ENCODE peak calls at places on chromosomes 7 and 10, in eight cellular contexts. O is GM06990, V is fibroblast of mammary gland, Q is GM12865, W is pancreas, X is GM23248, C is tibial nerve, E is HCT116. U is an unnamed sample.

GRCh38 chr7:70143089-70144044 is 545.1 kb downstream of the AUTS2 start:
- DNase-seq in O (no peak), V (peak), Q (no peak), W (no peak), X (peak), C (no peak), E (no peak), U (no peak)

GRCh38 chr7:55504093-55504859 is 68.0 kb downstream of the VOPP1 start:
- DNase-seq in O (no peak), V (peak), Q (no peak), W (no peak), X (peak), C (no peak), E (no peak), U (no peak)

GRCh38 chr10:114291516-114291915 is 52.5 kb downstream of the VWA2 start:
- DNase-seq in O (no peak), V (no peak), Q (no peak), W (peak), X (no peak), C (no peak), E (no peak), U (no peak)

GRCh38 chr10:24814568-24815313 is 91.1 kb upstream of the ARHGAP21 start:
- DNase-seq in O (no peak), V (peak), Q (no peak), W (no peak), X (peak), C (no peak), E (peak), U (no peak)

GRCh38 chr7:149783386-149784250 is 10.2 kb upstream of the ZNF467 start:
- DNase-seq in O (no peak), V (no peak), Q (no peak), W (no peak), X (no peak), C (no peak), E (no peak), U (no peak)

GRCh38 chr7:111436608-111437007 is 125.7 kb downstream of the IMMP2L start:
- DNase-seq in O (no peak), V (no peak), Q (no peak), W (no peak), X (no peak), C (no peak), E (no peak), U (no peak)

GRCh38 chr10:131213651-131214505 is 97.6 kb downstream of the TCERG1L start:
- DNase-seq in O (no peak), V (no peak), Q (no peak), W (no peak), X (no peak), C (no peak), E (no peak), U (no peak)

GRCh38 chr10:124328514-124329220 is 90.1 kb downstream of the OAT start:
- DNase-seq in O (no peak), V (no peak), Q (no peak), W (no peak), X (no peak), C (no peak), E (no peak), U (no peak)

GRCh38 chr10:28668363-28669226 is 8.7 kb upstream of the BAMBI start:
- DNase-seq in O (peak), V (no peak), Q (peak), W (peak), X (peak), C (peak), E (no peak), U (no peak)

GRCh38 chr10:131129544-131129943 is 182.0 kb downstream of the TCERG1L start:
- DNase-seq in O (no peak), V (no peak), Q (no peak), W (no peak), X (no peak), C (no peak), E (no peak), U (no peak)

GRCh38 chr7:22190736-22191135 is 166.2 kb downstream of the RAPGEF5 start:
- DNase-seq in O (no peak), V (no peak), Q (no peak), W (no peak), X (no peak), C (no peak), E (no peak), U (no peak)

GRCh38 chr7:22193361-22194016 is 163.5 kb downstream of the RAPGEF5 start:
- DNase-seq in O (no peak), V (peak), Q (no peak), W (peak), X (peak), C (peak), E (no peak), U (peak)

GRCh38 chr7:22195402-22195801 is 161.6 kb downstream of the RAPGEF5 start:
- DNase-seq in O (no peak), V (no peak), Q (peak), W (no peak), X (no peak), C (no peak), E (no peak), U (no peak)

GRCh38 chr7:22194633-22195273 is 162.2 kb downstream of the RAPGEF5 start:
- DNase-seq in O (no peak), V (no peak), Q (no peak), W (no peak), X (no peak), C (no peak), E (no peak), U (peak)

DNA sequence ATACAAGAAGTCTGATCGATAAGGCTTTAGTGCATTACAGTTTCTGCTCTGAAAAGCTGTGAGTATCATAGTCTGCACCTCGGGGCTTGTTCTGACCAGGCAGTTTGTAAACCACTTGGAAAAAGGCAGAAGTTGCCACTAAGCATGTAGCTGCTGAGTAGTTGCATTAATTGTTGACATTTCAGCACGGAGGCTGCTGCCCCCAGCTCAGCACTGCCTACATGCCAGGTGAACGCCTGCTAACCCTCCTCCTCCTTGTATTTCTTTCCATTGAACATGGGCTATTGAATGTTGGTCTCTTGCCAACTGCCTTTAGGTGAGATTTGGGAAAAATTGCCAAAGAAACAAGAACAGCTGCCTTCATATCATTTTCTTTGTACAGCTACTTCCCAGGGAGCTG is 164.2 kb downstream of the RAPGEF5 start:
- DNase-seq in O (no peak), V (no peak), Q (no peak), W (no peak), X (no peak), C (no peak), E (no peak), U (peak)
- H3K4me3 ChIP-seq in O (no peak), V (no peak), Q (no peak), W (peak), X (no peak), C (peak), E (no peak), U (peak)

GRCh38 chr10:72331575-72332422 is 22.9 kb downstream of the DNAJB12 start:
- DNase-seq in O (peak), V (peak), Q (peak), W (peak), X (peak), C (no peak), E (peak), U (peak)
- H3K4me3 ChIP-seq in O (no peak), V (no peak), Q (peak), W (no peak), X (no peak), C (peak), E (peak), U (peak)

GRCh38 chr10:109721401-109722028 is 201.8 kb downstream of the XPNPEP1 start:
- DNase-seq in O (no peak), V (no peak), Q (no peak), W (no peak), X (no peak), C (no peak), E (no peak), U (no peak)
- H3K4me3 ChIP-seq in O (no peak), V (no peak), Q (no peak), W (no peak), X (no peak), C (no peak), E (no peak), U (no peak)

GRCh38 chr10:86646933-86647332 is 7.4 kb upstream of the OPN4 start:
- DNase-seq in O (no peak), V (no peak), Q (no peak), W (no peak), X (no peak), C (no peak), E (no peak), U (no peak)

GRCh38 chr10:86642499-86642898 is 11.8 kb upstream of the OPN4 start:
- DNase-seq in O (no peak), V (peak), Q (no peak), W (no peak), X (peak), C (no peak), E (no peak), U (no peak)

GRCh38 chr10:86644412-86645110 is 9.8 kb upstream of the OPN4 start:
- DNase-seq in O (no peak), V (peak), Q (peak), W (no peak), X (peak), C (no peak), E (no peak), U (no peak)

GRCh38 chr10:86646532-86646931 is 7.8 kb upstream of the OPN4 start:
- DNase-seq in O (no peak), V (no peak), Q (no peak), W (no peak), X (no peak), C (no peak), E (no peak), U (no peak)

DNA sequence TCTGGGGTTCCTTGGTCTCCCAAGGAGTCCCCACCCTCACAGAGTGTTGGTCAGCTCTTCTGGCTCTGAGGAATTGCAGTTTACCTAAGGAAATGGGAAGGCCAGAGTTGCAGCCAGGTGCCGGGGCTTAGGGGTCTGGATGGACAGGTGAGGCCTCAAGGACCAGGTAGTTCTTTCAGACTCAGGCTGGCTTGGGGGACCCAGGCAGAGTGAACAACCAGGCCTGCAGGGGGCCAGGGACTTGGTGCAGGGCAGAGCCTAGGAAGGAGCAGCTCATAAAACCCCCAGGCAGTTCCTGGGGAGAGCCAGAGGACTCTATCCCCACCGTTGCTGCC is 9.3 kb upstream of the OPN4 start:
- DNase-seq in O (no peak), V (no peak), Q (no peak), W (no peak), X (no peak), C (no peak), E (no peak), U (no peak)
- H3K4me3 ChIP-seq in O (no peak), V (no peak), Q (no peak), W (no peak), X (no peak), C (no peak), E (no peak), U (no peak)

DNA sequence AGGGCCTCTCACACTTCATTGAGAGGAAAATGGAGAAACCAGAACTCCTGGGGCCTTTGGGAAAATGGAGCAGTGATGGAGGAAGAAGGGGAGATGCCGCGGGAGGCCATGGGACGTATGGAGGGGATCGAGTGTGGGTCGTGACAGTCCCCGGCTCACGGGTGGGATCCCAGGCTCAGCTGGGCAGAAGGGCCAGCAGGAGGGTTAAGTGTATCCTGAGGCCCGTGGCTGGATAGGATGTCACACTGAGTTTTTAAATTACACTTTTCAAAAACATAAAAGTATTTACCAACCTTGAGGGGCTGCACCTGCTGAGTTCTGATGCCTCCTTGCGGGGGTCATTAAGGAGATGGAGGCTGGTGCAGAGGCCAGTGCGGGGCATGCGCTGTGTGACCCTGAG is 28.0 kb upstream of the PSMG3 start:
- DNase-seq in O (no peak), V (no peak), Q (no peak), W (no peak), X (no peak), C (no peak), E (no peak), U (no peak)
- H3K4me3 ChIP-seq in O (no peak), V (no peak), Q (no peak), W (no peak), X (no peak), C (no peak), E (no peak), U (no peak)

DNA sequence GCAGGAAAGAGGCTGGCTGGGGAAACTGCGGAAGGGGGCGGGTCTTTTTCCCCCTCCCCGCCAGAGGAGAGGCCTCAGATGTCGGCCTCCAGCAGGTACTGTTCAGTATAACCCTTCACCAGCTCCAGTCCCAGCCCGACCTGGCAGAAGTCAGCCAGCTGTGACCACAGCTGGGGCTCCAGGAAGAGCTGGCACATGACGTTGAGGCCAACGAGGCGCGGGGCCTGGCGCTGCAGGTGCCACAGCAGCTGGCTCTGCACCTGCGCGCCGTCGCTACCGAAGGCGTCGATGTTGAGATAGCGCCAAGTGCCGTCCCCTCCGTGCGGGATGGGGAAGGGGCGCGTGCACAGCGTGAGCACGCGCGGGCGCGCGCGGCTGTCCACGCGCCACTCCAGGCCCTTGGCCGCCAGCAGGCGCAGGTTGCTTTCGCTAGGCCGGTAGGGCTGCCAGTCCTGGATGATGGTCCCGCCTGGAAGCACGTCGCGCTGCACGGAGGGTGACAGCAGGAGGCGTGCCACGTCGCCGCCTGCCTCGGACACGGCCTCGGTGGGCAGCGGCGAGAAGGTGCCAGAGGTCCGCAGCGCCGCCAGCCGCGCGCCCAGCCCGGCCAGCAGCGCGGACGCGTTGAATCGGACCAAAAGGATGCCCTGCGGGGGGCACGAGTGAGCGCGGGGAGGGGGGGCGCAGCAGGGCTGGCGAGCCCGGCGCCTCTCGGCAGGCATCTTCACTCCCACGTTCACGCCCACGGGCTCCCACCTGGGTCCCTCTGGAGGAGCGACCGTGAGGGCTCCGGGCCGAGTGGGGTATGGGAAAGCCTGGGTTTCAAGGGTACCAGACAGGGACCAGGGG is 6.9 kb upstream of the VGF start:
- DNase-seq in O (peak), V (no peak), Q (no peak), W (no peak), X (no peak), C (no peak), E (no peak), U (no peak)
- H3K4me3 ChIP-seq in O (no peak), V (no peak), Q (no peak), W (no peak), X (no peak), C (no peak), E (peak), U (no peak)

DNA sequence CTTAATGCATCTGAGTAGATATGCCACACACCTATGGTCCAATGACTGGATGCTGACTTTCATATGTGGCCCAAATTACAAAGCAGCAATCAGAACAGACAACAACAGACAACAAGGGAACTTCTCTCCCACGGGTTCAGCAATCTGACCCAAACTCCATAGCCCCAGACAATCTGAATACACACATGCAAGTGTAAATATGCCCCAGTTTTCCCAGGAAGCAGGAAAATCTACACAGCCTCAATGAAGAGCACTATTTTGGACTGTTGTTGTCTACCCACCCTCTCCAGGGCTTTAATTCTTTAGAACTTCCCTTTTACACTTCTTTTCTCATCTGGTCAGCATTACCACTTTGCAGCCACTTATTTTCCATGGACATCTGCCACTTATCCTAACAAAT is 2.0 kb upstream of the CCNY start:
- DNase-seq in O (no peak), V (no peak), Q (no peak), W (no peak), X (no peak), C (no peak), E (no peak), U (no peak)
- H3K4me3 ChIP-seq in O (no peak), V (no peak), Q (no peak), W (no peak), X (peak), C (no peak), E (peak), U (peak)

GRCh38 chr10:3778708-3779108 is 6.3 kb downstream of the KLF6 start:
- DNase-seq in O (no peak), V (peak), Q (no peak), W (no peak), X (peak), C (no peak), E (no peak), U (no peak)

GRCh38 chr10:3780766-3781457 is 4.1 kb downstream of the KLF6 start:
- DNase-seq in O (no peak), V (peak), Q (no peak), W (no peak), X (peak), C (no peak), E (no peak), U (no peak)

GRCh38 chr10:3780056-3780765 is 4.8 kb downstream of the KLF6 start:
- DNase-seq in O (no peak), V (peak), Q (no peak), W (no peak), X (peak), C (no peak), E (no peak), U (no peak)

GRCh38 chr10:3777876-3778707 is 6.9 kb downstream of the KLF6 start:
- DNase-seq in O (no peak), V (peak), Q (no peak), W (no peak), X (peak), C (no peak), E (no peak), U (no peak)

GRCh38 chr10:3779146-3779707 is 5.8 kb downstream of the KLF6 start:
- DNase-seq in O (no peak), V (peak), Q (no peak), W (no peak), X (peak), C (no peak), E (no peak), U (no peak)
- H3K4me3 ChIP-seq in O (no peak), V (peak), Q (no peak), W (no peak), X (peak), C (peak), E (no peak), U (peak)

U was measured in dorsolateral prefrontal cortex.